ENCODE peak calls at places on chromosomes 16 and 17, in five cellular contexts. One of them, this sample, is unnamed. For H3K4me1, the result is how much of the 10 kb centered on the place peaks cover.

GRCh38 chr17:27293359-27293897 is 486 bp upstream of the WSB1 start:
- DNase-seq in psoas muscle: no peak
- DNase-seq in HCT116: no peak
- DNase-seq in ovary: peak
- DNase-seq in left ventricle myocardium inferior: no peak
- DNase-seq in this sample: no peak

GRCh38 chr17:30556374-30557332 is 79.4 kb downstream of the GOSR1 start:
- DNase-seq in HCT116: no peak
- DNase-seq in psoas muscle: no peak
- DNase-seq in left ventricle myocardium inferior: no peak
- DNase-seq in ovary: no peak
- DNase-seq in this sample: no peak

GRCh38 chr16:70663524-70664324 is 17.4 kb downstream of the IL34 start:
- DNase-seq in HCT116: no peak
- DNase-seq in psoas muscle: no peak
- DNase-seq in ovary: peak
- DNase-seq in left ventricle myocardium inferior: no peak
- DNase-seq in this sample: no peak

GRCh38 chr16:64990101-64990500 is 131.8 kb downstream of the CDH11 start:
- DNase-seq in HCT116: no peak
- DNase-seq in psoas muscle: no peak
- DNase-seq in left ventricle myocardium inferior: no peak
- DNase-seq in ovary: no peak
- DNase-seq in this sample: no peak

GRCh38 chr17:76382305-76382802 is 2.1 kb upstream of the SPHK1 start:
- DNase-seq in left ventricle myocardium inferior: no peak
- DNase-seq in HCT116: no peak
- DNase-seq in psoas muscle: no peak
- DNase-seq in ovary: no peak
- DNase-seq in this sample: no peak

GRCh38 chr17:79388556-79389295 is 222.1 kb downstream of the RBFOX3 start:
- DNase-seq in left ventricle myocardium inferior: peak
- DNase-seq in psoas muscle: peak
- DNase-seq in ovary: no peak
- DNase-seq in HCT116: peak
- DNase-seq in this sample: peak

GRCh38 chr17:65183736-65184135 is 46.6 kb downstream of the RGS9 start:
- DNase-seq in left ventricle myocardium inferior: no peak
- DNase-seq in ovary: no peak
- DNase-seq in psoas muscle: no peak
- DNase-seq in HCT116: no peak
- DNase-seq in this sample: no peak

GRCh38 chr17:9269350-9270035 is 248.2 kb downstream of the NTN1 start:
- DNase-seq in HCT116: no peak
- DNase-seq in ovary: no peak
- DNase-seq in left ventricle myocardium inferior: no peak
- DNase-seq in psoas muscle: no peak
- DNase-seq in this sample: no peak

GRCh38 chr17:47288531-47289116 is 35.0 kb downstream of the ITGB3 start:
- DNase-seq in HCT116: no peak
- DNase-seq in ovary: no peak
- DNase-seq in left ventricle myocardium inferior: no peak
- DNase-seq in psoas muscle: no peak
- DNase-seq in this sample: peak

GRCh38 chr16:9518054-9518453 is 426.6 kb downstream of the HAPSTR1 start:
- DNase-seq in psoas muscle: no peak
- DNase-seq in ovary: no peak
- DNase-seq in HCT116: no peak
- DNase-seq in left ventricle myocardium inferior: no peak
- DNase-seq in this sample: peak

GRCh38 chr17:48961516-48962233 is 6.7 kb downstream of the GIP start:
- DNase-seq in psoas muscle: no peak
- DNase-seq in ovary: no peak
- DNase-seq in left ventricle myocardium inferior: no peak
- DNase-seq in HCT116: no peak
- DNase-seq in this sample: no peak

GRCh38 chr17:47733414-47734288 is 615 bp downstream of the TBX21 start:
- DNase-seq in ovary: no peak
- DNase-seq in psoas muscle: no peak
- DNase-seq in HCT116: no peak
- DNase-seq in left ventricle myocardium inferior: no peak
- DNase-seq in this sample: no peak

GRCh38 chr16:65106792-65107191 is 15.1 kb downstream of the CDH11 start:
- DNase-seq in HCT116: no peak
- DNase-seq in psoas muscle: no peak
- DNase-seq in left ventricle myocardium inferior: no peak
- DNase-seq in ovary: no peak
- DNase-seq in this sample: no peak

GRCh38 chr17:78316867-78317816 is 42.7 kb downstream of the SOCS3 start:
- DNase-seq in psoas muscle: no peak
- DNase-seq in left ventricle myocardium inferior: no peak
- DNase-seq in ovary: peak
- DNase-seq in HCT116: no peak
- DNase-seq in this sample: no peak

GRCh38 chr17:49546546-49547535 is 28.8 kb upstream of the NXPH3 start:
- DNase-seq in ovary: no peak
- DNase-seq in left ventricle myocardium inferior: no peak
- DNase-seq in psoas muscle: no peak
- DNase-seq in HCT116: no peak
- DNase-seq in this sample: no peak

GRCh38 chr16:57810197-57811024 is 8.1 kb upstream of the KIFC3 start:
- DNase-seq in left ventricle myocardium inferior: peak
- DNase-seq in HCT116: peak
- DNase-seq in psoas muscle: peak
- DNase-seq in ovary: peak
- DNase-seq in this sample: peak

GRCh38 chr16:82824408-82824807 is 197.6 kb downstream of the CDH13 start:
- DNase-seq in psoas muscle: no peak
- DNase-seq in left ventricle myocardium inferior: no peak
- DNase-seq in HCT116: no peak
- DNase-seq in ovary: no peak
- DNase-seq in this sample: no peak

GRCh38 chr16:31135535-31136286 is at the start of gene PRSS8:
- DNase-seq in HCT116: peak
- DNase-seq in ovary: no peak
- DNase-seq in left ventricle myocardium inferior: no peak
- DNase-seq in psoas muscle: no peak
- DNase-seq in this sample: no peak

GRCh38 chr17:81040791-81041337 is 5.9 kb downstream of the BAIAP2 start:
- DNase-seq in ovary: peak
- DNase-seq in psoas muscle: no peak
- DNase-seq in HCT116: no peak
- DNase-seq in left ventricle myocardium inferior: no peak
- DNase-seq in this sample: no peak

GRCh38 chr16:89383095-89384003 is 107.0 kb downstream of the ANKRD11 start:
- DNase-seq in HCT116: no peak
- DNase-seq in ovary: no peak
- DNase-seq in psoas muscle: peak
- DNase-seq in left ventricle myocardium inferior: peak
- DNase-seq in this sample: peak

GRCh38 chr17:81429353-81429774 is 34.1 kb downstream of the BAHCC1 start:
- DNase-seq in HCT116: no peak
- DNase-seq in ovary: peak
- DNase-seq in left ventricle myocardium inferior: peak
- DNase-seq in psoas muscle: peak
- DNase-seq in this sample: peak

GRCh38 chr16:46918905-46919792 is 35.0 kb downstream of the GPT2 start:
- DNase-seq in HCT116: no peak
- DNase-seq in ovary: no peak
- DNase-seq in left ventricle myocardium inferior: no peak
- DNase-seq in psoas muscle: no peak
- DNase-seq in this sample: no peak

GRCh38 chr17:34156741-34157589 is 98.1 kb upstream of the CCL2 start:
- DNase-seq in ovary: no peak
- DNase-seq in psoas muscle: no peak
- DNase-seq in HCT116: no peak
- DNase-seq in left ventricle myocardium inferior: no peak
- DNase-seq in this sample: peak

GRCh38 chr17:6569391-6570302 is 13.3 kb upstream of the PITPNM3 start:
- DNase-seq in ovary: no peak
- DNase-seq in left ventricle myocardium inferior: no peak
- DNase-seq in psoas muscle: no peak
- DNase-seq in HCT116: no peak
- DNase-seq in this sample: no peak
- H3K27ac ChIP-seq in ovary: no peak
- H3K27ac ChIP-seq in left ventricle myocardium inferior: no peak
- H3K27ac ChIP-seq in psoas muscle: no peak
- H3K27ac ChIP-seq in HCT116: no peak
- H3K27ac ChIP-seq in this sample: no peak

GRCh38 chr16:2006317-2006716 is 3.3 kb downstream of the ZNF598 start:
- DNase-seq in left ventricle myocardium inferior: no peak
- DNase-seq in psoas muscle: peak
- DNase-seq in ovary: no peak
- DNase-seq in HCT116: no peak
- DNase-seq in this sample: no peak

GRCh38 chr16:2004795-2005517 is 4.7 kb downstream of the ZNF598 start:
- DNase-seq in left ventricle myocardium inferior: no peak
- DNase-seq in psoas muscle: peak
- DNase-seq in HCT116: no peak
- DNase-seq in ovary: no peak
- DNase-seq in this sample: peak

GRCh38 chr16:2007081-2007836 is 2.4 kb downstream of the ZNF598 start:
- DNase-seq in psoas muscle: peak
- DNase-seq in ovary: no peak
- DNase-seq in left ventricle myocardium inferior: no peak
- DNase-seq in HCT116: no peak
- DNase-seq in this sample: no peak

GRCh38 chr16:2003827-2004641 is 5.6 kb downstream of the ZNF598 start:
- DNase-seq in psoas muscle: peak
- DNase-seq in left ventricle myocardium inferior: peak
- DNase-seq in ovary: peak
- DNase-seq in HCT116: peak
- DNase-seq in this sample: peak

DNA sequence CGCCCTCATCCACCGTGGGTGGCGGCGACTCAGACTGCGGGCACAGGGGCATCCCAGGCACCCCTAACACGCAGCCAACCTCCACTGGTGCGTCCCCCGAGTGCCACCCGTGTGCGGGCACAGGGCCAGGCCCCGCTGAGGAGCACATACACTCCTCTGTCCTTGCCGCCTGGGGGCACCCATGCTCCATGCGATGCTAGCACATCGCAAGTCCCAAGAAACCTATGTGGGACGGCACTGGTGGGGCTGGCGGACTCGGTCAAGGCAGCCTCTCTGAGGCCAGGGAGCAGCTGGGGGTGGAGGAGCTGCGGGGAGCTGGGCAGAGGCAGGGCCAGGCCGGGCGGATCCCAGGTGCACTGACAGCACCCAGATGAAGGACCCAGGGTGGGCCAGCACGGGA is 4.0 kb downstream of the ZNF598 start:
- DNase-seq in HCT116: no peak
- DNase-seq in psoas muscle: peak
- DNase-seq in ovary: no peak
- DNase-seq in left ventricle myocardium inferior: no peak
- DNase-seq in this sample: no peak
- H3K4me1 ChIP-seq in HCT116: half or more
- H3K4me1 ChIP-seq in psoas muscle: half or more
- H3K4me1 ChIP-seq in ovary: under half
- H3K4me1 ChIP-seq in left ventricle myocardium inferior: half or more
- H3K4me1 ChIP-seq in this sample: under half

GRCh38 chr17:73586921-73587680 is 57.1 kb downstream of the SDK2 start:
- DNase-seq in left ventricle myocardium inferior: peak
- DNase-seq in HCT116: peak
- DNase-seq in ovary: no peak
- DNase-seq in psoas muscle: no peak
- DNase-seq in this sample: peak

GRCh38 chr17:73586153-73586906 is 57.9 kb downstream of the SDK2 start:
- DNase-seq in HCT116: no peak
- DNase-seq in ovary: no peak
- DNase-seq in psoas muscle: no peak
- DNase-seq in left ventricle myocardium inferior: no peak
- DNase-seq in this sample: no peak

GRCh38 chr17:73584049-73584448 is 60.2 kb downstream of the SDK2 start:
- DNase-seq in psoas muscle: no peak
- DNase-seq in ovary: no peak
- DNase-seq in HCT116: no peak
- DNase-seq in left ventricle myocardium inferior: no peak
- DNase-seq in this sample: no peak

GRCh38 chr17:73584987-73585386 is 59.3 kb downstream of the SDK2 start:
- DNase-seq in left ventricle myocardium inferior: no peak
- DNase-seq in psoas muscle: no peak
- DNase-seq in ovary: no peak
- DNase-seq in HCT116: no peak
- DNase-seq in this sample: no peak

DNA sequence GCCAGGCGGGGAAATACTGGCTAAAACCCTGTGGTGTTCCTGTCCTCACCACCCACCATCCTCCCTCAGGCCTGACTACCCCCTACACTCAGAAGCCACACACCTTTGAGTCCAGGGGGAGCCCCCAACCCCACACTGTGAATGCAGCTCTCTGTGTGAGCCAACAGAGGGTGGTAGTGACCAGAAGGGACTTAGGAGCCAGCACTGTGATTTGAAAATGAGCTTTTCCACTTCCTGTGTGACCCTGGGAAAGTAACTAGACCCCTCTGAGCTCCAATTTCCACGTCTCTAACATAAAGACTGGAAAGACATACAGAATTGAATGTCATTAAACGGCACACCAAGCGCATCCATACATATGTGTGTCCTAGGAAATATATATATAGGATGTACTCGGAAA is 58.7 kb downstream of the SDK2 start:
- DNase-seq in ovary: no peak
- DNase-seq in psoas muscle: no peak
- DNase-seq in left ventricle myocardium inferior: no peak
- DNase-seq in HCT116: no peak
- DNase-seq in this sample: no peak
- TF ChIP-seq CTCF in ovary: no peak
- TF ChIP-seq CTCF in psoas muscle: no peak
- TF ChIP-seq CTCF in left ventricle myocardium inferior: no peak
- TF ChIP-seq CTCF in HCT116: no peak
- TF ChIP-seq CTCF in this sample: no peak

DNA sequence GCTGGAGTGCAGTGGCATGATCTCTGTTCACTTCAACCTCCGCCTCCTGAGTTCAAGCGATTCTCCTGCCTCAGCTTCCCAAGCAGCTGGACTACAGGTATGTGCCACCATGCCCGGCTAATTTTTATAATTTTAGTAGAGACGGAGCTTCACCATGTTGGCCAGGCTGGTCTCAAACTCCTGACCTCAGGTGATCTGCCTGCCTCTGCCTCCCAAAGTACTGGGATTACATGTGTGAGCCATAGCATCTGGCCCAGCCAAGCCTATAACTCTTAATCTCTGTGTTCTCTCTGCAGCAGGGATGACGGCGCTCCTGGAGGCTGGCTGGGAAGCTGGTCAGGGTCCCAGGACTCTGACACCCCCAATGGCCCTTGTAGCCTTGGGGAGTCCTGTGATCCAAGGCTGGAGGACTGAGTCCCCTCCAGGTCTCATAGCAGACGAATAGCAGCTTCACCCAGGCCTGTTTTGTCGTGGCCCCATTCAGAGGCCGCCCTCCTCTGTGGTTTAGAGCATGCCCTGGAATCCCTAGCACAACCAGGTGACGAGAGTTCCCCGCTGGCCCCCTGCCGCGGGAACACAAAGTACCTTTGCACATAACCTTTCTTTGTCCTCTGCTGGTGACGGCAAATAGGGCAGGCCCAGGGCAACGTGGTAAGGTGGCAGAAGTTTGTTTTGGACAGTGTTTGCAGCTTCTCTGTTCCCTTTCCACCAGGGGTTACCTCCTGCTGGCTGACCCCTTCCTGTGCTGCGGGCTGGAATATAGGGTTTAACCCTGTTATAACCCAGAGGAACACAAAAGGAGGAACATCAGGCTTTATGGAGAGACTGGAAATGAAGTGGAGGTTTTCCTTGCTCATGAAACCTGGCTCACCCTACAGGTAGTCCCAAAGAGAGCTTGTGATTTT is 43.0 kb upstream of the TOB1 start:
- DNase-seq in psoas muscle: peak
- DNase-seq in ovary: no peak
- DNase-seq in HCT116: no peak
- DNase-seq in left ventricle myocardium inferior: peak
- DNase-seq in this sample: peak
- H3K27ac ChIP-seq in psoas muscle: peak
- H3K27ac ChIP-seq in ovary: no peak
- H3K27ac ChIP-seq in HCT116: no peak
- H3K27ac ChIP-seq in left ventricle myocardium inferior: peak
- H3K27ac ChIP-seq in this sample: peak

This sample was measured in testis.